ENCODE peak calls at places on chromosomes 6 and 20, in nine cellular contexts. One of them, this sample, is unnamed.

GRCh38 chr6:156699017-156699421 is 78.2 kb upstream of the ARID1B start:
- DNase-seq in ovary: no peak
- DNase-seq in adrenal gland: no peak
- DNase-seq in transverse colon: no peak
- DNase-seq in A549: peak; percentile 7
- DNase-seq in lower leg skin: no peak
- DNase-seq in tibial nerve: no peak
- DNase-seq in H1: no peak
- DNase-seq in breast epithelium: no peak
- DNase-seq in this sample: no peak

GRCh38 chr6:125190667-125191066 is 37.1 kb downstream of the TPD52L1 start:
- DNase-seq in ovary: no peak
- DNase-seq in adrenal gland: no peak
- DNase-seq in transverse colon: no peak
- DNase-seq in A549: no peak
- DNase-seq in lower leg skin: no peak
- DNase-seq in tibial nerve: no peak
- DNase-seq in H1: no peak
- DNase-seq in breast epithelium: no peak
- DNase-seq in this sample: no peak

GRCh38 chr20:24960861-24961260 is 11.8 kb downstream of the CST7 start:
- DNase-seq in ovary: no peak
- DNase-seq in adrenal gland: no peak
- DNase-seq in transverse colon: no peak
- DNase-seq in A549: no peak
- DNase-seq in lower leg skin: no peak
- DNase-seq in tibial nerve: no peak
- DNase-seq in H1: no peak
- DNase-seq in breast epithelium: no peak
- DNase-seq in this sample: no peak

GRCh38 chr20:9942736-9943135 is 92.1 kb upstream of the ANKEF1 start:
- DNase-seq in ovary: no peak
- DNase-seq in adrenal gland: no peak
- DNase-seq in transverse colon: no peak
- DNase-seq in A549: no peak
- DNase-seq in lower leg skin: no peak
- DNase-seq in tibial nerve: no peak
- DNase-seq in H1: no peak
- DNase-seq in breast epithelium: no peak
- DNase-seq in this sample: no peak

GRCh38 chr6:146883640-146884531 is 285.1 kb downstream of the ADGB start:
- DNase-seq in ovary: no peak
- DNase-seq in adrenal gland: no peak
- DNase-seq in transverse colon: no peak
- DNase-seq in A549: no peak
- DNase-seq in lower leg skin: no peak
- DNase-seq in tibial nerve: no peak
- DNase-seq in H1: no peak
- DNase-seq in breast epithelium: no peak
- DNase-seq in this sample: no peak

GRCh38 chr20:64239449-64240242 is 15.9 kb upstream of the PCMTD2 start:
- DNase-seq in ovary: no peak
- DNase-seq in adrenal gland: no peak
- DNase-seq in transverse colon: no peak
- DNase-seq in A549: no peak
- DNase-seq in lower leg skin: no peak
- DNase-seq in tibial nerve: no peak
- DNase-seq in H1: no peak
- DNase-seq in breast epithelium: no peak
- DNase-seq in this sample: peak; percentile 47

GRCh38 chr6:1893470-1894130 is 283.9 kb downstream of the FOXC1 start:
- DNase-seq in ovary: no peak
- DNase-seq in adrenal gland: no peak
- DNase-seq in transverse colon: no peak
- DNase-seq in A549: no peak
- DNase-seq in lower leg skin: no peak
- DNase-seq in tibial nerve: no peak
- DNase-seq in H1: no peak
- DNase-seq in breast epithelium: no peak
- DNase-seq in this sample: no peak

GRCh38 chr20:47669927-47670890 is 115.1 kb downstream of the SULF2 start:
- DNase-seq in ovary: no peak
- DNase-seq in adrenal gland: no peak
- DNase-seq in transverse colon: no peak
- DNase-seq in A549: no peak
- DNase-seq in lower leg skin: peak; percentile 82
- DNase-seq in tibial nerve: no peak
- DNase-seq in H1: no peak
- DNase-seq in breast epithelium: no peak
- DNase-seq in this sample: no peak

GRCh38 chr20:58421497-58421850 is 32.4 kb downstream of the VAPB start:
- DNase-seq in ovary: no peak
- DNase-seq in adrenal gland: no peak
- DNase-seq in transverse colon: no peak
- DNase-seq in A549: no peak
- DNase-seq in lower leg skin: no peak
- DNase-seq in tibial nerve: no peak
- DNase-seq in H1: no peak
- DNase-seq in breast epithelium: no peak
- DNase-seq in this sample: no peak

GRCh38 chr20:36852187-36852586 is 23.8 kb upstream of the TLDC2 start:
- DNase-seq in ovary: no peak
- DNase-seq in adrenal gland: no peak
- DNase-seq in transverse colon: no peak
- DNase-seq in A549: no peak
- DNase-seq in lower leg skin: no peak
- DNase-seq in tibial nerve: no peak
- DNase-seq in H1: no peak
- DNase-seq in breast epithelium: no peak
- DNase-seq in this sample: no peak

GRCh38 chr6:2162089-2162465 is 83.3 kb downstream of the GMDS start:
- DNase-seq in ovary: no peak
- DNase-seq in adrenal gland: no peak
- DNase-seq in transverse colon: no peak
- DNase-seq in A549: no peak
- DNase-seq in lower leg skin: no peak
- DNase-seq in tibial nerve: no peak
- DNase-seq in H1: no peak
- DNase-seq in breast epithelium: no peak
- DNase-seq in this sample: no peak

GRCh38 chr6:16524380-16524707 is 236.9 kb downstream of the ATXN1 start:
- DNase-seq in ovary: no peak
- DNase-seq in adrenal gland: no peak
- DNase-seq in transverse colon: no peak
- DNase-seq in A549: no peak
- DNase-seq in lower leg skin: no peak
- DNase-seq in tibial nerve: no peak
- DNase-seq in H1: no peak
- DNase-seq in breast epithelium: no peak
- DNase-seq in this sample: no peak

GRCh38 chr6:21615504-21615903 is 22.0 kb downstream of the SOX4 start:
- DNase-seq in ovary: no peak
- DNase-seq in adrenal gland: no peak
- DNase-seq in transverse colon: no peak
- DNase-seq in A549: no peak
- DNase-seq in lower leg skin: no peak
- DNase-seq in tibial nerve: no peak
- DNase-seq in H1: no peak
- DNase-seq in breast epithelium: no peak
- DNase-seq in this sample: no peak

GRCh38 chr6:21612067-21612745 is 18.7 kb downstream of the SOX4 start:
- DNase-seq in ovary: no peak
- DNase-seq in adrenal gland: no peak
- DNase-seq in transverse colon: no peak
- DNase-seq in A549: no peak
- DNase-seq in lower leg skin: no peak
- DNase-seq in tibial nerve: no peak
- DNase-seq in H1: no peak
- DNase-seq in breast epithelium: no peak
- DNase-seq in this sample: no peak

GRCh38 chr6:21611485-21611884 is 17.9 kb downstream of the SOX4 start:
- DNase-seq in ovary: no peak
- DNase-seq in adrenal gland: no peak
- DNase-seq in transverse colon: no peak
- DNase-seq in A549: no peak
- DNase-seq in lower leg skin: no peak
- DNase-seq in tibial nerve: no peak
- DNase-seq in H1: no peak
- DNase-seq in breast epithelium: no peak
- DNase-seq in this sample: no peak

GRCh38 chr6:21613809-21614208 is 20.3 kb downstream of the SOX4 start:
- DNase-seq in ovary: no peak
- DNase-seq in adrenal gland: no peak
- DNase-seq in transverse colon: no peak
- DNase-seq in A549: no peak
- DNase-seq in lower leg skin: no peak
- DNase-seq in tibial nerve: no peak
- DNase-seq in H1: no peak
- DNase-seq in breast epithelium: no peak
- DNase-seq in this sample: no peak

GRCh38 chr6:21616005-21616404 is 22.5 kb downstream of the SOX4 start:
- DNase-seq in ovary: no peak
- DNase-seq in adrenal gland: no peak
- DNase-seq in transverse colon: no peak
- DNase-seq in A549: no peak
- DNase-seq in lower leg skin: no peak
- DNase-seq in tibial nerve: no peak
- DNase-seq in H1: no peak
- DNase-seq in breast epithelium: no peak
- DNase-seq in this sample: peak; percentile 41
- TF ChIP-seq POLR2A in ovary: no peak
- TF ChIP-seq POLR2A in adrenal gland: no peak
- TF ChIP-seq POLR2A in transverse colon: no peak
- TF ChIP-seq POLR2A in A549: no peak
- TF ChIP-seq POLR2A in lower leg skin: no peak
- TF ChIP-seq POLR2A in tibial nerve: no peak
- TF ChIP-seq POLR2A in H1: no peak
- TF ChIP-seq POLR2A in breast epithelium: no peak
- TF ChIP-seq POLR2A in this sample: no peak

DNA sequence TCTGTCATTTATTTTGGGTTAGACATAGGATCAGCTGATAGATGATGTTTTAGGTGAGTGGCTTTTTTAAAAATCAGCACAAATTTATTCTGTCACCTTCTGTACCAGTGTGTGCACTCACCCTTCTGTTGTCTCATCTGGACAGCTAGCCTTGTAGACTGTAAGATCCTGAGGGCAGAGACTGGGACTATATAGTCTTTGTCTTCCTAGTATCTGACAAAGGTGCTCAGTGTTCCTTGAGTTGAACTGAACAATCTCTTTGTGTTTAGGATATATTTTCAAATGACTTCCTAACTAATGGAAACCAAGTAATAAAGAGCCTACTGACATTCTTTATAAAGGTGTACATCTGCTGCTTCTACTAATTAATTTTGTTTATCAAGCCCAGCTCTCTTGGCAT is 3.0 kb downstream of the DCBLD1 start:
- DNase-seq in ovary: no peak
- DNase-seq in adrenal gland: no peak
- DNase-seq in transverse colon: no peak
- DNase-seq in A549: no peak
- DNase-seq in lower leg skin: no peak
- DNase-seq in tibial nerve: no peak
- DNase-seq in H1: no peak
- DNase-seq in breast epithelium: no peak
- DNase-seq in this sample: no peak
- H3K4me3 ChIP-seq in ovary: no peak overlapping the region
- H3K4me3 ChIP-seq in adrenal gland: no peak overlapping the region
- H3K4me3 ChIP-seq in transverse colon: no peak overlapping the region
- H3K4me3 ChIP-seq in A549: peak overlapping the region; percentile 82
- H3K4me3 ChIP-seq in lower leg skin: no peak overlapping the region
- H3K4me3 ChIP-seq in tibial nerve: no peak overlapping the region
- H3K4me3 ChIP-seq in H1: no peak overlapping the region
- H3K4me3 ChIP-seq in breast epithelium: no peak overlapping the region
- H3K4me3 ChIP-seq in this sample: peak overlapping the region; percentile 76

GRCh38 chr6:27479319-27480182 is 6.6 kb upstream of the ZNF184 start:
- DNase-seq in ovary: peak; percentile 92
- DNase-seq in adrenal gland: peak; percentile 81
- DNase-seq in transverse colon: peak; percentile 80
- DNase-seq in A549: peak; percentile 40
- DNase-seq in lower leg skin: peak; percentile 96
- DNase-seq in tibial nerve: peak; percentile 92
- DNase-seq in H1: no peak
- DNase-seq in breast epithelium: peak; percentile 63
- DNase-seq in this sample: peak; percentile 72
- TF ChIP-seq POLR2A in ovary: peak; percentile 25
- TF ChIP-seq POLR2A in adrenal gland: peak; percentile 39
- TF ChIP-seq POLR2A in transverse colon: no peak
- TF ChIP-seq POLR2A in A549: no peak
- TF ChIP-seq POLR2A in lower leg skin: no peak
- TF ChIP-seq POLR2A in tibial nerve: no peak
- TF ChIP-seq POLR2A in H1: no peak
- TF ChIP-seq POLR2A in breast epithelium: no peak
- TF ChIP-seq POLR2A in this sample: no peak

GRCh38 chr20:35773154-35773751 is 1.4 kb downstream of the PHF20 start:
- DNase-seq in ovary: no peak
- DNase-seq in adrenal gland: no peak
- DNase-seq in transverse colon: peak; percentile 55
- DNase-seq in A549: no peak
- DNase-seq in lower leg skin: no peak
- DNase-seq in tibial nerve: peak; percentile 34
- DNase-seq in H1: no peak
- DNase-seq in breast epithelium: no peak
- DNase-seq in this sample: no peak
- H3K4me3 ChIP-seq in ovary: no peak overlapping the region
- H3K4me3 ChIP-seq in adrenal gland: no peak overlapping the region
- H3K4me3 ChIP-seq in transverse colon: peak overlapping the region; percentile 83
- H3K4me3 ChIP-seq in A549: peak overlapping the region; percentile 68
- H3K4me3 ChIP-seq in lower leg skin: no peak overlapping the region
- H3K4me3 ChIP-seq in tibial nerve: peak overlapping the region; percentile 60
- H3K4me3 ChIP-seq in H1: peak overlapping the region; percentile 80
- H3K4me3 ChIP-seq in breast epithelium: peak overlapping the region; percentile 83
- H3K4me3 ChIP-seq in this sample: peak overlapping the region; percentile 77

GRCh38 chr6:35564733-35565132 is 52.0 kb upstream of the TULP1 start:
- DNase-seq in ovary: no peak
- DNase-seq in adrenal gland: no peak
- DNase-seq in transverse colon: no peak
- DNase-seq in A549: no peak
- DNase-seq in lower leg skin: no peak
- DNase-seq in tibial nerve: no peak
- DNase-seq in H1: no peak
- DNase-seq in breast epithelium: no peak
- DNase-seq in this sample: no peak

GRCh38 chr6:35566794-35567193 is 54.1 kb upstream of the TULP1 start:
- DNase-seq in ovary: no peak
- DNase-seq in adrenal gland: no peak
- DNase-seq in transverse colon: no peak
- DNase-seq in A549: no peak
- DNase-seq in lower leg skin: peak; percentile 57
- DNase-seq in tibial nerve: no peak
- DNase-seq in H1: no peak
- DNase-seq in breast epithelium: no peak
- DNase-seq in this sample: no peak

GRCh38 chr6:35573495-35574110 is 60.9 kb upstream of the TULP1 start:
- DNase-seq in ovary: no peak
- DNase-seq in adrenal gland: no peak
- DNase-seq in transverse colon: no peak
- DNase-seq in A549: no peak
- DNase-seq in lower leg skin: no peak
- DNase-seq in tibial nerve: no peak
- DNase-seq in H1: no peak
- DNase-seq in breast epithelium: no peak
- DNase-seq in this sample: no peak

GRCh38 chr6:35568967-35569606 is 56.4 kb upstream of the TULP1 start:
- DNase-seq in ovary: no peak
- DNase-seq in adrenal gland: no peak
- DNase-seq in transverse colon: peak; percentile 58
- DNase-seq in A549: no peak
- DNase-seq in lower leg skin: peak; percentile 92
- DNase-seq in tibial nerve: peak; percentile 56
- DNase-seq in H1: no peak
- DNase-seq in breast epithelium: peak; percentile 58
- DNase-seq in this sample: no peak
- TF ChIP-seq POLR2A in ovary: no peak
- TF ChIP-seq POLR2A in adrenal gland: no peak
- TF ChIP-seq POLR2A in transverse colon: peak; percentile 33
- TF ChIP-seq POLR2A in A549: no peak
- TF ChIP-seq POLR2A in lower leg skin: no peak
- TF ChIP-seq POLR2A in tibial nerve: no peak
- TF ChIP-seq POLR2A in H1: no peak
- TF ChIP-seq POLR2A in breast epithelium: no peak
- TF ChIP-seq POLR2A in this sample: no peak

This sample was measured in heart left ventricle.